ENCODE peak calls at places on chromosomes 4 and X, in five cellular contexts. M, J, G, Q and Z are unnamed samples.

GRCh38 chr4:7141151-7141550 is 51.2 kb upstream of the SORCS2 start:
- DNase-seq in Q (no peak), J (no peak), G (no peak), M (no peak), Z (no peak)

GRCh38 chr4:33411182-33411581 is 2691.0 kb downstream of the PCDH7 start:
- DNase-seq in G (no peak), M (no peak), Q (no peak), J (no peak), Z (no peak)

GRCh38 chr4:150889306-150889705 is 125.8 kb downstream of the LRBA start:
- DNase-seq in M (no peak), Q (no peak), J (no peak), G (no peak), Z (no peak)

GRCh38 chrX:144722307-144722706 is 525.0 kb upstream of the SPANXN1 start:
- DNase-seq in J (no peak), M (no peak), G (no peak), Q (no peak), Z (no peak)

GRCh38 chr4:178450614-178451013 is 1008.4 kb upstream of the AGA start:
- DNase-seq in Q (no peak), J (no peak), G (no peak), M (no peak), Z (no peak)

GRCh38 chr4:25986807-25987206 is 72.8 kb downstream of the SMIM20 start:
- DNase-seq in M (no peak), J (no peak), Q (no peak), G (no peak), Z (no peak)

GRCh38 chr4:97558204-97558804 is 585.0 kb downstream of the STPG2 start:
- DNase-seq in G (no peak), J (no peak), Q (no peak), M (no peak), Z (no peak)

GRCh38 chrX:122087353-122087752 is 1039.9 kb downstream of the GLUD2 start:
- DNase-seq in J (no peak), G (no peak), M (no peak), Q (no peak), Z (no peak)

GRCh38 chr4:76060506-76060905 is 14.0 kb upstream of the ART3 start:
- DNase-seq in G (no peak), Q (no peak), J (no peak), M (no peak), Z (no peak)

GRCh38 chr4:8403173-8403753 is 37.3 kb downstream of the ACOX3 start:
- DNase-seq in G (peak), J (peak), M (peak), Q (peak), Z (peak)

GRCh38 chr4:102625232-102625930 is 124.2 kb downstream of the NFKB1 start:
- DNase-seq in Q (peak), M (no peak), J (no peak), G (no peak), Z (no peak)

GRCh38 chr4:107215222-107215621 is 179.1 kb upstream of the DKK2 start:
- DNase-seq in G (no peak), Q (no peak), J (no peak), M (no peak), Z (no peak)

GRCh38 chr4:161133877-161134276 is 1029.9 kb downstream of the FSTL5 start:
- DNase-seq in M (no peak), G (no peak), J (no peak), Q (no peak), Z (no peak)

GRCh38 chrX:38879631-38880220 is 78.5 kb downstream of the MID1IP1 start:
- DNase-seq in Q (no peak), G (no peak), M (no peak), J (no peak), Z (no peak)

GRCh38 chr4:186902361-186902760 is 178.7 kb upstream of the FAT1 start:
- DNase-seq in M (no peak), Q (no peak), G (no peak), J (peak), Z (no peak)

GRCh38 chr4:65943076-65943475 is 272.8 kb upstream of the EPHA5 start:
- DNase-seq in J (peak), M (no peak), G (no peak), Q (no peak), Z (no peak)

GRCh38 chrX:129347291-129347690 is 176.0 kb downstream of the SMARCA1 start:
- DNase-seq in M (no peak), Q (no peak), G (no peak), J (no peak), Z (no peak)
- TF ChIP-seq CTCF in M (no peak), Q (no peak), G (no peak), J (no peak), Z (no peak)

GRCh38 chr4:105184316-105184988 is 37.8 kb downstream of the TET2 start:
- DNase-seq in Q (no peak), G (no peak), J (no peak), M (no peak), Z (no peak)

GRCh38 chr4:105174098-105174497 is 27.4 kb downstream of the TET2 start:
- DNase-seq in M (no peak), Q (no peak), J (no peak), G (no peak), Z (no peak)

GRCh38 chr4:105181259-105181658 is 34.6 kb downstream of the TET2 start:
- DNase-seq in J (no peak), Q (no peak), M (no peak), G (no peak), Z (no peak)

GRCh38 chr4:105182211-105182610 is 35.5 kb downstream of the TET2 start:
- DNase-seq in J (no peak), M (no peak), G (no peak), Q (no peak), Z (no peak)

DNA sequence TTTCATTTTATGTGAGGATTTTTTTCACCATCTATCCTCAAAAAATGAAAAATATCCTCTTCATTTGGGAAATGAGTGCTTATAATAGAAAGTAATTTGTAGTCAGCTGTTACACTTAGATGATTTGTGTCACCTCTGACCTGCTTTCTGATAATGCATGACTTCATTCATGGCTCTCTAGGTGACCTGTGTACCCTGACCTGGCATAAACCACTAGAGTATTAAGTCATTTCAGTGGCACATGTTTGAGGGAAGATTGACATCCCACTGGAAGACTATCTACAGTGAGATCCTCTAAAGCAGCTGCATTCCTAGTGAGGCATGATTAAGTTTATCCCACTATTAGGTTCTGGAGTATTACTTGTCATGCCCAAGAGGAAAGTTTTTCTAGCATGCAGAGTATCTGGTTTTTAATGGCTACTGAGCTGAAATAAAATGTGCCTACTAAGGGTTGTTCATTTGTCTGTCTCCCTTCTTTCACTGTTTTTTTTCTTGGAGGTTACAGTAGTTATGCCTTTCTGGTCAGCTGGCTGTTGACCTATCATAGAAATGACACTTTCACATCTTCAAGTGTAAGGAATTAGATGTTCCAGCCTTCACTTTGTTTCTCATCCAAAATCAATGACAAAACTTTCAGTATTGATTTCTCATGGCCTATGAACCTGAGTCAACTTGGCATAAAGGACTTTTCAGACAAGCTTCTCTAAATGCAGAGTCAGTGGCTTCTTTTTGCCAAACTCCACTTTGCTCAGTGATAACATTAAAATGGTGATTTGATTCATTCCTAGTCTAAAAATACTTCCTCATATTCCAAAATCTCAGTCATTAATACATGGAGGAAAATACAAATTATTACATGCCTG is 33.1 kb downstream of the TET2 start:
- DNase-seq in Q (no peak), G (no peak), J (no peak), M (no peak), Z (no peak)
- H3K27ac ChIP-seq in Q (no peak), G (no peak), J (no peak), M (no peak), Z (no peak)

GRCh38 chrX:25144043-25144940 is 128.5 kb upstream of the ARX start:
- DNase-seq in J (peak), G (peak), Q (peak), M (peak), Z (peak)
- TF ChIP-seq EP300 in J (no peak), G (no peak), Q (no peak), M (no peak), Z (no peak)

GRCh38 chrX:124406294-124407013 is 60.1 kb downstream of the SH2D1A start:
- DNase-seq in M (peak), G (no peak), J (peak), Q (peak), Z (no peak)
- TF ChIP-seq CTCF in M (peak), G (no peak), J (peak), Q (peak), Z (peak)

GRCh38 chr4:24849662-24850280 is 54.4 kb downstream of the SOD3 start:
- DNase-seq in Q (no peak), J (no peak), M (no peak), G (no peak), Z (peak)
- H3K27ac ChIP-seq in Q (no peak), J (no peak), M (no peak), G (no peak), Z (peak)

GRCh38 chr4:79209822-79210635 is 115.8 kb downstream of the NAA11 start:
- DNase-seq in M (peak), G (no peak), J (no peak), Q (no peak), Z (no peak)
- TF ChIP-seq EP300 in M (peak), G (no peak), J (no peak), Q (no peak), Z (no peak)

DNA sequence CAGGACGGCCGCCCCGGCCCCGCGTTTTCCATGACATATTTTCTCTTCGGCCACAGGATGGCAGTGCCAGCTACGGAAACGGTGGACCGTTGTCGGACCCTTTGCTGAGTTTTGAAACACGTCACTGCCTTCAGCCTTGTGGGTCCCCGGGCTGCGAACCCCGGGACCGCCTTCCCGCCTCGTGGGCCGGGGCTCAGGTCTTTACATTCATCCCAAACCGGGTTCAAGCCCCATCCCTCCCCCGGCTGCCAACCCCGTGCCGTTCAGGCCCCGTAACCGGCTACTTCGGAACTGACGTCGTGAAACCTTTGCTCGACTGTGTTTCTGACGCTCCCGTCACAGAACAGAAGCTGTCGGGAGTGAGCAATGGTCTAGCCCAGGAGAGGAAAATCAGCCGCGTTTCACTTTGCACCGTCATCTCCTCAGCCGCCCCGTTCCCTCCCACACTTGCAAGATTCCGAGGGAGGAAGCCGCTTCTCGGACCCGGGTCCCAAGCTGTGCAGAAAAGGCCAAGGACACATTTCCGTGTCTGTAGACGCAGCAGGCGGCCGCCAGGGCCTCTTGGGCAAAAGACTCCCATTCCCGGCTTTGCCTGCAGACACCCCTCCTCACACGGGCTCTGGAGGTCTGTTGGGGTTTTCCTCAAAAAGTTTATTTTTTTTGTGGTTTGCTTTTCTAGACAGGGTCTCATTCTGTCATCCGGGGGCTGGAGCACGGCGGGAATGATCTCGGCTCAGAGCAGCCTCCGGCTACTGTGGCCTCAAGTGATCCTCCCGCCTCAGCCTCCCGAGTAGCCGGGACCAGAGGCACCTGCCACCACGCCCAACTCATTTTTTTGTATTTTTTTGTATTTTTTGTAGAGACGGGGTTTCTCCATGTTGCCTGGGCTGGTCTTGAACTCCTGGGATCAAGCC is 41.4 kb upstream of the PPP2R3B start:
- DNase-seq in M (no peak), G (no peak), J (peak), Q (no peak), Z (no peak)
- TF ChIP-seq CTCF in M (no peak), G (no peak), J (peak), Q (no peak), Z (peak)